ENCODE peak calls at places on chromosome 14, in ten cellular contexts. One of them, this sample, is unnamed.

GRCh38 chr14:81449114-81449513 is 49.0 kb upstream of the STON2 start:
- DNase-seq in AG04450: no peak
- DNase-seq in KBM-7: no peak
- DNase-seq in iPS DF 6.9: no peak
- DNase-seq in endodermal cell: no peak
- DNase-seq in stimulated activated naive CD8-positive, alpha-beta T cell treated with anti-CD3 and anti-CD28 coated beads, Interleukin-15, amount 100 ng/mL, for 72 hours: no peak
- DNase-seq in NCI-H1092: no peak
- DNase-seq in SW 1271: no peak
- DNase-seq in SHP77: no peak
- DNase-seq in AG10803: peak; percentile 11
- DNase-seq in this sample: no peak

GRCh38 chr14:50768693-50769092 is 62.3 kb downstream of the NIN start:
- DNase-seq in KBM-7: no peak
- DNase-seq in SHP77: no peak
- DNase-seq in stimulated activated naive CD8-positive, alpha-beta T cell treated with anti-CD3 and anti-CD28 coated beads, Interleukin-15, amount 100 ng/mL, for 72 hours: no peak
- DNase-seq in iPS DF 6.9: no peak
- DNase-seq in NCI-H1092: no peak
- DNase-seq in AG10803: peak; percentile 46
- DNase-seq in endodermal cell: no peak
- DNase-seq in AG04450: no peak
- DNase-seq in SW 1271: no peak
- DNase-seq in this sample: no peak

GRCh38 chr14:99055816-99056215 is 216.2 kb downstream of the BCL11B start:
- DNase-seq in iPS DF 6.9: no peak
- DNase-seq in stimulated activated naive CD8-positive, alpha-beta T cell treated with anti-CD3 and anti-CD28 coated beads, Interleukin-15, amount 100 ng/mL, for 72 hours: peak; percentile 68
- DNase-seq in AG10803: no peak
- DNase-seq in SW 1271: no peak
- DNase-seq in endodermal cell: no peak
- DNase-seq in NCI-H1092: no peak
- DNase-seq in KBM-7: no peak
- DNase-seq in AG04450: no peak
- DNase-seq in SHP77: no peak
- DNase-seq in this sample: no peak

GRCh38 chr14:102440392-102440791 is 69.2 kb downstream of the ANKRD9 start:
- DNase-seq in iPS DF 6.9: no peak
- DNase-seq in stimulated activated naive CD8-positive, alpha-beta T cell treated with anti-CD3 and anti-CD28 coated beads, Interleukin-15, amount 100 ng/mL, for 72 hours: no peak
- DNase-seq in AG04450: no peak
- DNase-seq in SW 1271: no peak
- DNase-seq in NCI-H1092: no peak
- DNase-seq in KBM-7: no peak
- DNase-seq in AG10803: no peak
- DNase-seq in SHP77: no peak
- DNase-seq in endodermal cell: no peak
- DNase-seq in this sample: no peak

GRCh38 chr14:72906879-72907278 is 13.0 kb upstream of the DPF3 start:
- DNase-seq in KBM-7: no peak
- DNase-seq in stimulated activated naive CD8-positive, alpha-beta T cell treated with anti-CD3 and anti-CD28 coated beads, Interleukin-15, amount 100 ng/mL, for 72 hours: no peak
- DNase-seq in SW 1271: no peak
- DNase-seq in NCI-H1092: no peak
- DNase-seq in AG10803: no peak
- DNase-seq in iPS DF 6.9: no peak
- DNase-seq in AG04450: no peak
- DNase-seq in endodermal cell: no peak
- DNase-seq in SHP77: no peak
- DNase-seq in this sample: no peak

GRCh38 chr14:104706733-104707628 is 17.0 kb upstream of the ADSS1 start:
- DNase-seq in SW 1271: no peak
- DNase-seq in NCI-H1092: no peak
- DNase-seq in endodermal cell: peak; percentile 59
- DNase-seq in KBM-7: no peak
- DNase-seq in AG04450: no peak
- DNase-seq in iPS DF 6.9: no peak
- DNase-seq in stimulated activated naive CD8-positive, alpha-beta T cell treated with anti-CD3 and anti-CD28 coated beads, Interleukin-15, amount 100 ng/mL, for 72 hours: no peak
- DNase-seq in AG10803: no peak
- DNase-seq in SHP77: no peak
- DNase-seq in this sample: no peak

GRCh38 chr14:100714205-100714781 is 12.4 kb upstream of the DLK1 start:
- DNase-seq in KBM-7: peak; percentile 64
- DNase-seq in iPS DF 6.9: no peak
- DNase-seq in SHP77: peak; percentile 93
- DNase-seq in AG10803: no peak
- DNase-seq in NCI-H1092: peak; percentile 52
- DNase-seq in stimulated activated naive CD8-positive, alpha-beta T cell treated with anti-CD3 and anti-CD28 coated beads, Interleukin-15, amount 100 ng/mL, for 72 hours: no peak
- DNase-seq in endodermal cell: no peak
- DNase-seq in SW 1271: no peak
- DNase-seq in AG04450: no peak
- DNase-seq in this sample: no peak

GRCh38 chr14:100192250-100192671 is 32.8 kb upstream of the DEGS2 start:
- DNase-seq in SHP77: no peak
- DNase-seq in NCI-H1092: no peak
- DNase-seq in stimulated activated naive CD8-positive, alpha-beta T cell treated with anti-CD3 and anti-CD28 coated beads, Interleukin-15, amount 100 ng/mL, for 72 hours: no peak
- DNase-seq in endodermal cell: peak; percentile 55
- DNase-seq in AG10803: no peak
- DNase-seq in SW 1271: no peak
- DNase-seq in KBM-7: no peak
- DNase-seq in iPS DF 6.9: no peak
- DNase-seq in AG04450: no peak
- DNase-seq in this sample: no peak